ENCODE peak calls at places on chromosomes 1 and 21, in nine cellular contexts. T is mammary epithelial cell; Z is brain microvascular endothelial cell; L is mucosa of descending colon; O is AG10803; V is CD8-positive, alpha-beta T cell; W is cardiac muscle cell; K is GM20000; H is lower lobe of right lung. R is an unnamed sample.

GRCh38 chr1:204439976-204440375 is 28.4 kb upstream of the PPP1R15B start:
- DNase-seq in T (no peak), Z (no peak), L (no peak), O (no peak), V (no peak), W (no peak), K (no peak), H (no peak), R (no peak)

GRCh38 chr1:185938396-185938795 is 204.2 kb downstream of the HMCN1 start:
- DNase-seq in T (no peak), Z (no peak), L (no peak), O (no peak), V (no peak), W (no peak), K (no peak), H (no peak), R (no peak)

GRCh38 chr21:45469273-45470086 is 64.5 kb downstream of the COL18A1 start:
- DNase-seq in T (no peak), Z (no peak), L (no peak), O (no peak), V (no peak), W (no peak), K (no peak), H (no peak), R (no peak)

GRCh38 chr1:10968411-10968826 is 44.0 kb upstream of the TARDBP start:
- DNase-seq in T (no peak), Z (no peak), L (peak), O (no peak), V (no peak), W (no peak), K (no peak), H (no peak), R (no peak)

GRCh38 chr1:206658264-206658980 is 23.1 kb downstream of the DYRK3 start:
- DNase-seq in T (no peak), Z (peak), L (peak), O (no peak), V (no peak), W (peak), K (peak), H (peak), R (peak)

GRCh38 chr1:245172026-245172425 is 17.2 kb downstream of the KIF26B start:
- DNase-seq in T (no peak), Z (no peak), L (no peak), O (no peak), V (no peak), W (no peak), K (no peak), H (no peak), R (no peak)

GRCh38 chr1:3042481-3042880 is 21.2 kb downstream of the ACTRT2 start:
- DNase-seq in T (no peak), Z (no peak), L (no peak), O (no peak), V (no peak), W (no peak), K (no peak), H (no peak), R (no peak)

GRCh38 chr1:173507847-173508209 is 30.7 kb downstream of the PRDX6 start:
- DNase-seq in T (peak), Z (no peak), L (no peak), O (no peak), V (no peak), W (no peak), K (no peak), H (no peak), R (no peak)

GRCh38 chr1:43073490-43074230 is 98.4 kb downstream of the EBNA1BP2 start:
- DNase-seq in T (peak), Z (peak), L (peak), O (peak), V (peak), W (peak), K (peak), H (peak), R (peak)

GRCh38 chr1:89660086-89660946 is 27.4 kb downstream of the LRRC8C start:
- DNase-seq in T (no peak), Z (no peak), L (no peak), O (peak), V (no peak), W (no peak), K (no peak), H (no peak), R (no peak)

GRCh38 chr1:10867138-10867721 is 70.8 kb upstream of the CASZ1 start:
- DNase-seq in T (no peak), Z (peak), L (peak), O (no peak), V (peak), W (peak), K (peak), H (peak), R (peak)

GRCh38 chr1:65459397-65459768 is 38.9 kb downstream of the LEPR start:
- DNase-seq in T (peak), Z (no peak), L (no peak), O (peak), V (no peak), W (peak), K (peak), H (no peak), R (peak)

GRCh38 chr1:10818262-10819197 is 22.1 kb upstream of the CASZ1 start:
- DNase-seq in T (peak), Z (no peak), L (peak), O (no peak), V (no peak), W (no peak), K (no peak), H (peak), R (no peak)

GRCh38 chr1:161019767-161020572 is 982 bp downstream of the F11R start:
- DNase-seq in T (peak), Z (no peak), L (peak), O (no peak), V (no peak), W (no peak), K (no peak), H (no peak), R (no peak)

GRCh38 chr1:229092377-229093257 is 178.3 kb upstream of the RAB4A start:
- DNase-seq in T (no peak), Z (no peak), L (no peak), O (no peak), V (no peak), W (no peak), K (no peak), H (no peak), R (no peak)

GRCh38 chr1:39076127-39076798 is 50.1 kb downstream of the NDUFS5 start:
- DNase-seq in T (peak), Z (peak), L (peak), O (peak), V (no peak), W (no peak), K (no peak), H (no peak), R (no peak)

GRCh38 chr1:114122891-114123621 is 30.6 kb downstream of the SYT6 start:
- DNase-seq in T (peak), Z (peak), L (no peak), O (peak), V (no peak), W (peak), K (no peak), H (no peak), R (no peak)

DNA sequence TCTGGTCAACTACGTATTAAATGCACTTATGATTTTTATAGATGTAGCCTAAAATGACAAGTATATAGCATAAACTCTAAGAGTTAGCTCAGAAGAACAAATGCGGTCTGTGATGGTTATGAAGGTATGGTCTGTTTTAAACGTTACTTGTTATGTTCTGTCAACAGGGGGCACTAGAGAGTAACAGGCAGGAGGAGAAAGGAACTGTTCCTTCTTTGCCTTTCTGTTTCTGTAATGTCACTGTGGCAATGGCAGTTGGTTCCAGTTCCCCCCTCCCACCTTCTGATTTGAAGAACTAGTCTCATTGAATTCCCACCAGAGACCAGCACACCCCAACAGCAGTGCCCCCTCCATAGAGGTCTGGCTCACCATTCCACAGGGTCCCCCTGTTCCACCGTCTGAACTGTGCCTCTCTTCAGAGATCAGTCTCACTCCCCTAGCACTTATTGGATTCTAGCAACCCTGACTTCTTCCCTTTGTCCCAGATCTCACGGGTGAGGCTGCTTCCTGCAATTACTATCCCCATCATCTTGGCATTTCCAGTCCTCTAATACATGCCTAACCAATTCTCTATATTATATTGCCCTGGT is 14.0 kb downstream of the KRTAP24-1 start:
- DNase-seq in T (no peak), Z (no peak), L (no peak), O (no peak), V (no peak), W (peak), K (no peak), H (no peak), R (no peak)
- TF ChIP-seq CTCF in T (peak), Z (peak), L (no peak), O (no peak), V (no peak), W (peak), K (no peak), H (no peak), R (no peak)

DNA sequence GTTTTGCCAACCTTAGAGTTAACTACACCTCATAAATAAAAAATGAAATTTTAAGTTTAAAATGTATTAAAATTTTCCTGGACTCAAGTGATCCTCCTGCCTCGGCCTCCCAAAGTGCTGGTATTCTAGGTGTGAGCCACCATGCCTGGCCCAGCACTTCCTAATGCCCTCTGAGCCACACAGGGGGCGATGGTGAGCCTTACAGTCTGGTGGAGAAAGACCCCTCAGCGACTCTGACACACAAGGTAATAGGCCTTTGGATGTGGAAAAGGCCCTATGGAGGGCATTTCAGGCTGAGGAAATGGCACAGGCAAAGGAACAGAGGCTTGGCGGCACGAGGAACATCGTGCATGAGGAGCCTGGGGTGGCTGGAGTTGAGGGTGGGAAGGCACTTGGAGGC is 6.7 kb downstream of the CITED4 start:
- DNase-seq in T (no peak), Z (no peak), L (no peak), O (no peak), V (no peak), W (no peak), K (no peak), H (no peak), R (no peak)
- TF ChIP-seq CTCF in T (peak), Z (peak), L (no peak), O (no peak), V (no peak), W (peak), K (no peak), H (peak), R (peak)

DNA sequence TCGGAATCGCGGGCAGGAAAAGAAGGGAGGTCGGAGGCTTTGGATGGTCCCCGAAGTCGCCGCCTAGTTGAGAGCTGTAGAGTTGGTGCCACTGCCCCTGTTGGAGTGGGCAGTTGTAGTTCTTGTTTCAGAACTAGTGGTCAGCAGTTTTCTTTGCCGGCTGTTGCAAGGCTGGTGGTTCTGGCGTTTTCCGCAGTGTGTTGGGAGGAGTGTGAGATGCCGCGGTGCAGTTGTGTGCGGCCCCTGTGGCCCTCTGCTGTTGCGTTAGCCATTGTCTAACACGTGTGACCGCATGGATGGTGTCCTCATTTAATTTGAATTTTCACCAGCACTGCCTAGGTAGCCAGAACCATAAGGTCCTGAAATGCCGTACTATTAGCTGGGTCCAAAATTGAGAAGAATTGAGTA is 1.4 kb downstream of the ARF1 start:
- DNase-seq in T (no peak), Z (no peak), L (peak), O (peak), V (no peak), W (no peak), K (no peak), H (peak), R (no peak)
- TF ChIP-seq CTCF in T (no peak), Z (no peak), L (no peak), O (no peak), V (no peak), W (no peak), K (no peak), H (peak), R (no peak)

GRCh38 chr1:54884768-54885167 is 2.2 kb downstream of the DHCR24 start:
- DNase-seq in T (no peak), Z (no peak), L (no peak), O (no peak), V (no peak), W (no peak), K (no peak), H (no peak), R (no peak)

GRCh38 chr1:54882483-54882882 is 4.5 kb downstream of the DHCR24 start:
- DNase-seq in T (peak), Z (no peak), L (no peak), O (no peak), V (no peak), W (no peak), K (no peak), H (no peak), R (no peak)

GRCh38 chr1:54885237-54885679 is 1.7 kb downstream of the DHCR24 start:
- DNase-seq in T (no peak), Z (no peak), L (no peak), O (no peak), V (no peak), W (no peak), K (no peak), H (no peak), R (no peak)

GRCh38 chr1:54884135-54884586 is 2.8 kb downstream of the DHCR24 start:
- DNase-seq in T (no peak), Z (no peak), L (no peak), O (peak), V (no peak), W (no peak), K (no peak), H (no peak), R (no peak)

DNA sequence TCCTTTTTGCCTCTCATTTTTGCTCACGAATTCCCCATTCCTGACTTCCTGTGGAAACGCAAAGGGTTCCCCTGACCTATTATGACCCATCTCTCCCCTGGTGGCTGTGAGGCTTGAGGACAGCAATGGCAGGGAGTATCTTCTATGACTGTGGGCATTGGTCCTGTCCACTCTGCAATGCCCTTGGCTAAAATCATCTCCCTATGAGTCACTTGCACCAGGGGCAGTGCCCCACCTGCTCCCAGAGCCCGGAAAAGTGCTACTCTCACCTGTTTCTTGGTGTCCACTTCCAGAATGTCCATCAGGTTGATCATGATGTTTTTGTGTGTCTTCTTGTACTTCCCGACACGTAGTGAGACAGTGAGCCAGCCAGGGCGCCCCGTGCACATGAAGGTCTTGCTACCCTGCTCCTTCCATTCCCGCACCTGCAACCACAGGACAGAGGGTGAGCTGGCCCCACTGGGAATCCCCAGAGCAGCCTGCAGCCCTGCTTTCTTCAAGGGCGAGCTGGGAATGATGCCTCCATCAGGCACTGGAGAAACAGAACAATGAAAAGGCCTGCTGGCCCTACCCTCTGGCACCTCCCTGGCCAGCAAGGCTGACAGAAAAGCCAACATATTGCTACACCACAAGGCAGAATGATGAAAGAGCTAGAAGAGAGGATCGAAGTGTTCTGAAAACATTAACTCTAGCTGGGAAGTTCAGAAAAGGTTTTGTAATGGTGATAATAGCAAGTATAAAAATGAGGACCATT is 3.5 kb downstream of the DHCR24 start:
- DNase-seq in T (peak), Z (no peak), L (no peak), O (peak), V (no peak), W (no peak), K (no peak), H (no peak), R (no peak)
- TF ChIP-seq CTCF in T (no peak), Z (no peak), L (no peak), O (no peak), V (no peak), W (no peak), K (no peak), H (no peak), R (no peak)

DNA sequence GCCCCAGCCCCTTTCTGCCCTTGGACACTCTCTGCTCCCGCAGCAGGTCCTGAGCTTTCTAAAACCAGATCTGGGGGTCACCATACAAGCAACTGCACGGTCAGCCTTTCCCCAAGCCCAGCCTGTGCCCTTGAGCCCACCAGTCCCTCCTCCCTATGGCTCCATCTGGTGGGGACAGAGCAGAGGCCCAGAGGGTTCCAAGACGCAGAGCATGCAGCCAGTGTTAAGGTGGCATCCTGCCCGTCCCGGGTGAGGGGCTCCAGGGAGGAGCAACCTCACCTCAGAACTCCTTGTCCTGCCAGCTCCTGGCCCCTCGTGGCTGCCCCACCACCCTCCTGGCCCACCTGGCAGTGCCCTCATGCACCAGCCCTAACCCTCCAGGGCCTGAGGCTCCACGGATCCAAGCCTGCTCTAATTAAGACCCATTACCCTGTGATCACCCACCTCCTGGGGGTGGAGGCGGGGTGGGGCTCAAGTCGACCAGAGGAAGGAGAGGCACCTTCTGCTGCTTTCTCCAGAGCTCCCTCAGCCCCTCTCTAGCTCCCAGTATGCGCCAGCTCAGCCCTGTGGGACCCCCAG is 8.5 kb downstream of the CHD5 start:
- DNase-seq in T (no peak), Z (no peak), L (no peak), O (peak), V (no peak), W (peak), K (no peak), H (no peak), R (no peak)
- TF ChIP-seq CTCF in T (peak), Z (peak), L (no peak), O (peak), V (no peak), W (peak), K (peak), H (no peak), R (peak)

DNA sequence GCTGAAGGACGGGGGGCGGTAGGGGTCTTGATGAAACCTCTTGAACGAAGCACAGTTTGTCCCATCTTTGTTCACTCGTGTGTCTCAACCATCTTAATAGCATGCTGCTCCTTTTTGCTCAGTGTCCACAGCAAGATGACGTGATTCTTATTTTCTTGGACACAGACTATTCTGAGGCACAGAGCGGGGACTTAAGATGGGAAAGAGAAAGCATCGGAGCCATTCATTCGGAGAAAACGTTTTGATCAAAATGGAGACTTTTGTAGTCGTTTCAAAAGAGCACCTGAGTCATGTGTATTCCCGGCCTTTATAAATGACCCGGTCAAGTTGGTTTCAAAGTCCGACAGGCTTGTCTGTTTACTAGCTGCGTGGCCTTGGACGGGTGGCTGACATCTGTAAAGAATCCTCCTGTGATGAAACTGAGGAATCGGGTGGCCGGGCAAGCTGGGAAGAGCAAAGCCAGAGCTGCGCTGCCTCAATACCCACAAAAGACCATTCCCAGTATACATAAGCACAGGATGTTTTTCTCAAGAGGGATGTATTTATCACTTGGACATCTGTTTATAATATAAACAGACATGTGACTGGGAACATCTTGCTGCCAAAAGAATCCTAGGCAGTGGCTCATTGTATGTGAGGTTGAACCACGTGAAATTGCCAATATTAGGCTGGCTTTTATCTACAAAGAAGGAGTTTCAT is 18.5 kb downstream of the ETS2 start:
- DNase-seq in T (no peak), Z (no peak), L (peak), O (peak), V (no peak), W (no peak), K (no peak), H (no peak), R (no peak)
- TF ChIP-seq CTCF in T (no peak), Z (no peak), L (no peak), O (no peak), V (no peak), W (no peak), K (no peak), H (no peak), R (no peak)

R was measured in GM13977.